ENCODE peak calls at places on chromosome 9, in four cellular contexts. Q is WTC11, P is GM12878, R is K562. N is an unnamed sample.

GRCh38 chr9:106771618-106772017 is 91.3 kb upstream of the ZNF462 start:
- DNase-seq in R (no peak), Q (no peak), P (no peak), N (no peak)

GRCh38 chr9:119761737-119762136 is 392.5 kb upstream of the BRINP1 start:
- DNase-seq in Q (no peak), P (no peak), R (no peak), N (no peak)

GRCh38 chr9:110440161-110440560 is 102.5 kb upstream of the TXNDC8 start:
- DNase-seq in Q (no peak), P (no peak), R (no peak), N (no peak)

GRCh38 chr9:95447660-95448420 is 68.9 kb downstream of the PTCH1 start:
- DNase-seq in R (no peak), Q (peak), P (no peak), N (no peak)

GRCh38 chr9:4604678-4605095 is 57.4 kb upstream of the PLPP6 start:
- DNase-seq in P (peak), Q (peak), R (peak), N (peak)

GRCh38 chr9:97853844-97854695 is 1.0 kb downstream of the FOXE1 start:
- DNase-seq in Q (peak), R (no peak), P (no peak), N (no peak)

GRCh38 chr9:137276757-137277328 is 683 bp upstream of the TOR4A start:
- DNase-seq in Q (peak), P (no peak), R (peak), N (peak)

GRCh38 chr9:136147038-136147889 is 28.6 kb upstream of the TMEM250 start:
- DNase-seq in Q (peak), P (no peak), R (no peak), N (no peak)

GRCh38 chr9:71921190-71921814 is 9.9 kb downstream of the C9orf85 start:
- DNase-seq in Q (no peak), P (no peak), R (no peak), N (no peak)

GRCh38 chr9:106864533-106865143 is 1.7 kb downstream of the ZNF462 start:
- DNase-seq in Q (no peak), R (no peak), P (no peak), N (no peak)

GRCh38 chr9:135299239-135299590 is 180.4 kb upstream of the PPP1R26 start:
- DNase-seq in R (no peak), Q (no peak), P (no peak), N (no peak)

DNA sequence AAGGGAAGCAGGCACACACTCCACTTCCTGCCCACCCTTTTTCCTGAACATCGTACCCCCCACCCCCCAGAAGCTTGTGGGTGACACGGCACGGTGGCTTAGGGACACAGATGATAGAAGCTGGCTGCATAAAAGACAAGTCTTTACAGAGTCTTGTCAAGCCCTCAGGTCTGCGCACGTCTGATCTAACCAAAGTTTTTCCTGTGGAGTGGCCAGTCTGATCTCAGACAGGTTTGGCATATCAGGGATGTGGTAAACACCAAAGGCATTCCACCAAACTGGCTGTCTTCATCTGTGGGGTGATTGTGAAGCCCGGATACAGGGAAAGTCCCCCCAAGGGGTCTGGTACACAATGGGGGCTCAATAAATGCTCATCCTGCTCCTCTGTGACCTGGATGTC is 50.0 kb downstream of the CRB2 start:
- DNase-seq in P (no peak), Q (no peak), R (no peak), N (no peak)
- TF ChIP-seq NR2C2 in P (no peak), Q (no peak), R (no peak), N (no peak)

GRCh38 chr9:18662320-18662719 is 188.4 kb downstream of the ADAMTSL1 start:
- DNase-seq in Q (no peak), R (no peak), P (no peak), N (no peak)

GRCh38 chr9:18658764-18659705 is 185.1 kb downstream of the ADAMTSL1 start:
- DNase-seq in P (no peak), R (no peak), Q (no peak), N (no peak)
- TF ChIP-seq NR2C2 in P (no peak), R (no peak), Q (no peak), N (no peak)

DNA sequence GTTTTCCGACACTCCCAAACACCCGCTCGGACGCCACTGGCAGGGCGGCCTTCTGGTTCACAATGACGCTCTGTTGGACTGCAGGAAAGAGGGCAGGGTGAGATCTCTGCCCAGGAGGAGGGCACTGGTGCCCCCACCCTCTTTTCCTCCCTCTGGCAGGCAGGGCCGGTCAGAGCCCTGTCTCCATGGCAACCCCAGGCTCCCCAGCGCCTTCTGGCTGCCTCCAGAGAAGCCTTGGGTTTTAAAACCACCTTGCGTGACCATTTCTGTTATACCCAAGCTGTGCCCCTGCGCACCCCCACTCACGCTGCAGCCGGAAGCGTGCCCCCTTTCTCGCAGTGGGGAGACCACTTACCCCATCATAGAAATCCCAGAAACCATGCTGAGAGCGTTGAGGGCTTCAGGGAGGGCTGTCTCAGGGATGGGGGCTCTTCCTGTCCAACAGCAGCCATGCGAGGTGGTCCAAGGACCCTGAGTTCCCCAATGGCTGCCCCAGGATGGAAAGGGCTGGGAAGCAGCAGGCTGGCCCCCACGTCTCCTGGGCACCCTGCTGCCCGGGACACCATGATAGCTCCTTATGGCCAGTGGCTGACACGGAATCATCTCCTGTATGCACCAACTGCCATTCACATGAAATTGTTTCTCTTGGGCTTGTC is 7.3 kb downstream of the C9orf50 start:
- DNase-seq in R (no peak), P (no peak), Q (no peak), N (no peak)
- TF ChIP-seq NR2C2 in R (no peak), P (no peak), Q (no peak), N (no peak)

GRCh38 chr9:117184173-117184572 is 230.7 kb downstream of the ASTN2 start:
- DNase-seq in Q (no peak), P (no peak), R (no peak), N (no peak)

GRCh38 chr9:117180896-117181456 is 233.9 kb downstream of the ASTN2 start:
- DNase-seq in Q (no peak), R (no peak), P (no peak), N (no peak)

DNA sequence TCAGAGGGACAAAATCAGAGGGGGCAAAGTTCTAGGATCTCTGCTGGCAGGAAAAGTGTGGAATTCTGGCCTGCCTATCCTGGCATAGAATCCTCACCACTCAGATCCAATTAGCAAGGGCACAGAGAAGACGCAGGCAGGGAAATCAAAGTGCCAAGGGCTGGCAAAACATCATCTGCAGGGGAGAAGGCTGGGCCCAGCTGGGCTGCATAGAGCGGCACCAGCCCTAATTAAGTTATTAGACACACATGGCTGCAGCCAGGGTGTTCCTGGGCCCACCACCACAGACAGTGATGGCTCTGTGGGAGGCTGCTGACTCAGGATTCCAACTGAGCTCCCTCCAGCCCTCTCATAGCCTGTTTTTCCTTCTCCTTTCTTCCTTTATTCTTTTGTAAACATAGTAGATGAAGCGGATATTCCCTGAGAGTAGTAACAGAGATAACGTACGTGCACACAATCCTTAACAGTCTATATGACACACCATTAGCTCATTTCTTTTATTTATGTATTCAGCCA is 236.2 kb downstream of the ASTN2 start:
- DNase-seq in P (no peak), R (no peak), Q (no peak), N (no peak)
- TF ChIP-seq NR2C2 in P (no peak), R (no peak), Q (no peak), N (no peak)

N was measured in HepG2.